ENCODE peak calls at places on chromosomes 4 and X, in seven cellular contexts. One of them, this sample, is unnamed. For H3K4me1, the result is how much of the 10 kb centered on the place peaks cover.

GRCh38 chrX:20254712-20255299 is 11.9 kb downstream of the RPS6KA3 start:
- DNase-seq in body of pancreas: no peak
- DNase-seq in aorta: no peak
- DNase-seq in naive thymus-derived CD4-positive, alpha-beta T cell: no peak
- DNase-seq in mesendoderm: no peak
- DNase-seq in GM23248: peak
- DNase-seq in sigmoid colon: no peak
- DNase-seq in this sample: no peak

GRCh38 chrX:153774576-153775292 is 6.1 kb upstream of the SRPK3 start:
- DNase-seq in body of pancreas: peak
- DNase-seq in sigmoid colon: peak
- DNase-seq in mesendoderm: no peak
- DNase-seq in aorta: peak
- DNase-seq in naive thymus-derived CD4-positive, alpha-beta T cell: no peak
- DNase-seq in GM23248: no peak
- DNase-seq in this sample: no peak

GRCh38 chr4:110633358-110634319 is 10.8 kb upstream of the PITX2 start:
- DNase-seq in body of pancreas: no peak
- DNase-seq in aorta: no peak
- DNase-seq in mesendoderm: peak
- DNase-seq in GM23248: no peak
- DNase-seq in sigmoid colon: no peak
- DNase-seq in naive thymus-derived CD4-positive, alpha-beta T cell: no peak
- DNase-seq in this sample: no peak

GRCh38 chr4:153940916-153941315 is 152.0 kb upstream of the SFRP2 start:
- DNase-seq in naive thymus-derived CD4-positive, alpha-beta T cell: no peak
- DNase-seq in body of pancreas: no peak
- DNase-seq in GM23248: no peak
- DNase-seq in sigmoid colon: no peak
- DNase-seq in aorta: no peak
- DNase-seq in mesendoderm: no peak
- DNase-seq in this sample: no peak

GRCh38 chr4:103424853-103425252 is 226.7 kb upstream of the CENPE start:
- DNase-seq in aorta: no peak
- DNase-seq in body of pancreas: peak
- DNase-seq in naive thymus-derived CD4-positive, alpha-beta T cell: no peak
- DNase-seq in mesendoderm: no peak
- DNase-seq in GM23248: peak
- DNase-seq in sigmoid colon: no peak
- DNase-seq in this sample: peak

GRCh38 chr4:26709246-26709645 is 125.4 kb downstream of the TBC1D19 start:
- DNase-seq in aorta: no peak
- DNase-seq in sigmoid colon: no peak
- DNase-seq in naive thymus-derived CD4-positive, alpha-beta T cell: no peak
- DNase-seq in mesendoderm: no peak
- DNase-seq in body of pancreas: no peak
- DNase-seq in GM23248: no peak
- DNase-seq in this sample: no peak

GRCh38 chr4:82352825-82353370 is 20.9 kb downstream of the HNRNPD start:
- DNase-seq in aorta: no peak
- DNase-seq in naive thymus-derived CD4-positive, alpha-beta T cell: no peak
- DNase-seq in body of pancreas: no peak
- DNase-seq in GM23248: peak
- DNase-seq in mesendoderm: no peak
- DNase-seq in sigmoid colon: no peak
- DNase-seq in this sample: no peak

GRCh38 chrX:77675986-77676385 is 110.0 kb downstream of the ATRX start:
- DNase-seq in aorta: no peak
- DNase-seq in GM23248: no peak
- DNase-seq in body of pancreas: no peak
- DNase-seq in naive thymus-derived CD4-positive, alpha-beta T cell: no peak
- DNase-seq in mesendoderm: no peak
- DNase-seq in sigmoid colon: no peak
- DNase-seq in this sample: no peak

GRCh38 chr4:147578057-147578476 is 39.1 kb upstream of the TMEM184C start:
- DNase-seq in naive thymus-derived CD4-positive, alpha-beta T cell: no peak
- DNase-seq in body of pancreas: no peak
- DNase-seq in aorta: peak
- DNase-seq in mesendoderm: peak
- DNase-seq in GM23248: peak
- DNase-seq in sigmoid colon: no peak
- DNase-seq in this sample: no peak

GRCh38 chr4:57405359-57405758 is 295.2 kb upstream of the IGFBP7 start:
- DNase-seq in naive thymus-derived CD4-positive, alpha-beta T cell: no peak
- DNase-seq in body of pancreas: no peak
- DNase-seq in GM23248: peak
- DNase-seq in mesendoderm: no peak
- DNase-seq in aorta: no peak
- DNase-seq in sigmoid colon: no peak
- DNase-seq in this sample: no peak

GRCh38 chrX:11567528-11568220 is 98.0 kb downstream of the ARHGAP6 start:
- DNase-seq in mesendoderm: no peak
- DNase-seq in sigmoid colon: no peak
- DNase-seq in aorta: no peak
- DNase-seq in naive thymus-derived CD4-positive, alpha-beta T cell: no peak
- DNase-seq in GM23248: no peak
- DNase-seq in body of pancreas: no peak
- DNase-seq in this sample: no peak
- H3K4me3 ChIP-seq in mesendoderm: no peak
- H3K4me3 ChIP-seq in sigmoid colon: no peak
- H3K4me3 ChIP-seq in aorta: no peak
- H3K4me3 ChIP-seq in naive thymus-derived CD4-positive, alpha-beta T cell: no peak
- H3K4me3 ChIP-seq in GM23248: no peak
- H3K4me3 ChIP-seq in body of pancreas: no peak
- H3K4me3 ChIP-seq in this sample: no peak

DNA sequence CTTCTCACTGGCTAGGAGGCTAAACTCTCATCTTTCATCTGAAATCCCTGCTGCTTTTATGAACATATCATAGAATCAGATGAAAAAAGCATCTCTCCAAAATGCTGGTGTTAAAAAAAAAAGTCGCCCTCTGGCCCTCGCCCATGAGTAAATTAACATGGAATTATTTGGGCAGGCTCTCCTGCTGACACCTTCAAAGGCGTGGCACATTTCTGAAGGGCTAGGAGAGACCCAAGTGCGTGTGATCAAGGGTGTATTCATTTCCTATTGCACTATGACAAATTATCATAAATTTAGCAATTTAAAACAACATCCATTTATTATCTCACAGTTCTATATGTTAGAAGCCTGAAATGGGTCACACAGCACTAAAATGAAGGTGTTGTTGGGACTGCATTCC is 5.1 kb downstream of the ANXA3 start:
- DNase-seq in mesendoderm: no peak
- DNase-seq in sigmoid colon: no peak
- DNase-seq in body of pancreas: no peak
- DNase-seq in aorta: no peak
- DNase-seq in naive thymus-derived CD4-positive, alpha-beta T cell: no peak
- DNase-seq in GM23248: no peak
- DNase-seq in this sample: no peak
- H3K4me1 ChIP-seq in mesendoderm: under half
- H3K4me1 ChIP-seq in sigmoid colon: under half
- H3K4me1 ChIP-seq in body of pancreas: under half
- H3K4me1 ChIP-seq in aorta: under half
- H3K4me1 ChIP-seq in naive thymus-derived CD4-positive, alpha-beta T cell: under half
- H3K4me1 ChIP-seq in GM23248: half or more
- H3K4me1 ChIP-seq in this sample: under half

GRCh38 chr4:4507923-4508322 is 33.9 kb downstream of the STX18 start:
- DNase-seq in naive thymus-derived CD4-positive, alpha-beta T cell: no peak
- DNase-seq in mesendoderm: no peak
- DNase-seq in body of pancreas: no peak
- DNase-seq in GM23248: no peak
- DNase-seq in aorta: no peak
- DNase-seq in sigmoid colon: no peak
- DNase-seq in this sample: no peak
- H3K4me3 ChIP-seq in naive thymus-derived CD4-positive, alpha-beta T cell: no peak
- H3K4me3 ChIP-seq in mesendoderm: no peak
- H3K4me3 ChIP-seq in body of pancreas: no peak
- H3K4me3 ChIP-seq in GM23248: no peak
- H3K4me3 ChIP-seq in aorta: no peak
- H3K4me3 ChIP-seq in sigmoid colon: no peak
- H3K4me3 ChIP-seq in this sample: no peak

GRCh38 chr4:66351761-66352160 is 681.5 kb upstream of the EPHA5 start:
- DNase-seq in mesendoderm: no peak
- DNase-seq in body of pancreas: no peak
- DNase-seq in naive thymus-derived CD4-positive, alpha-beta T cell: no peak
- DNase-seq in aorta: no peak
- DNase-seq in GM23248: no peak
- DNase-seq in sigmoid colon: no peak
- DNase-seq in this sample: no peak
- H3K4me1 ChIP-seq in mesendoderm: under half
- H3K4me1 ChIP-seq in body of pancreas: under half
- H3K4me1 ChIP-seq in naive thymus-derived CD4-positive, alpha-beta T cell: under half
- H3K4me1 ChIP-seq in aorta: under half
- H3K4me1 ChIP-seq in GM23248: under half
- H3K4me1 ChIP-seq in sigmoid colon: under half
- H3K4me1 ChIP-seq in this sample: under half

GRCh38 chrX:103584606-103585005 is 709 bp upstream of the TCEAL4 start:
- DNase-seq in mesendoderm: no peak
- DNase-seq in aorta: no peak
- DNase-seq in sigmoid colon: no peak
- DNase-seq in GM23248: no peak
- DNase-seq in naive thymus-derived CD4-positive, alpha-beta T cell: no peak
- DNase-seq in body of pancreas: no peak
- DNase-seq in this sample: peak

GRCh38 chrX:103586659-103587058 is 1.3 kb downstream of the TCEAL4 start:
- DNase-seq in mesendoderm: no peak
- DNase-seq in sigmoid colon: no peak
- DNase-seq in GM23248: no peak
- DNase-seq in body of pancreas: no peak
- DNase-seq in naive thymus-derived CD4-positive, alpha-beta T cell: no peak
- DNase-seq in aorta: no peak
- DNase-seq in this sample: no peak

GRCh38 chrX:103586314-103586646 is 965 bp downstream of the TCEAL4 start:
- DNase-seq in naive thymus-derived CD4-positive, alpha-beta T cell: no peak
- DNase-seq in aorta: peak
- DNase-seq in sigmoid colon: no peak
- DNase-seq in mesendoderm: no peak
- DNase-seq in GM23248: peak
- DNase-seq in body of pancreas: no peak
- DNase-seq in this sample: peak

GRCh38 chrX:103585421-103586313 is at the start of gene TCEAL4:
- DNase-seq in naive thymus-derived CD4-positive, alpha-beta T cell: peak
- DNase-seq in GM23248: peak
- DNase-seq in mesendoderm: peak
- DNase-seq in sigmoid colon: peak
- DNase-seq in aorta: peak
- DNase-seq in body of pancreas: peak
- DNase-seq in this sample: peak
- H3K4me3 ChIP-seq in naive thymus-derived CD4-positive, alpha-beta T cell: peak
- H3K4me3 ChIP-seq in GM23248: peak
- H3K4me3 ChIP-seq in mesendoderm: peak
- H3K4me3 ChIP-seq in sigmoid colon: peak
- H3K4me3 ChIP-seq in aorta: peak
- H3K4me3 ChIP-seq in body of pancreas: peak
- H3K4me3 ChIP-seq in this sample: peak

DNA sequence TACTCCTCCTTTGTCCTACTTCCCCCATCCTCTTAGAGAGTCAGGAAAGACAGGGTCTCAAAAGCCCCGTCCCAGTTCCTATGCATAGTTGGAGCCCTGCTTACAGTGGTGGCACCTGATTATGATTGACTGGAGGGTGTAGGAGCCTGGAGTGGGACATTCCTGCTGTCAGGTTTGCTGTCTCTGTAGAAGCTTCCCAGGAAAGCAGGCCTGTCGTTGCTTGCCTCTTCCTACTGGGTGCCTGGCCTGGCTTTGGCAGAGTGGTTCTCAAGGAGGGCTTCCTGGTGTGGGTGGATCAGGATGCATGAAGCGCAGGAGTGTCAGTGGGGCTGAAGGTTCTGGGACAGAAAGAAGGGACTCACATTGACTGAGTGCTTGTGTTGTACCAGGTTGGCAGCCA is 4.8 kb downstream of the MAGED2 start:
- DNase-seq in GM23248: no peak
- DNase-seq in mesendoderm: no peak
- DNase-seq in sigmoid colon: no peak
- DNase-seq in aorta: no peak
- DNase-seq in naive thymus-derived CD4-positive, alpha-beta T cell: no peak
- DNase-seq in body of pancreas: no peak
- DNase-seq in this sample: no peak
- H3K4me1 ChIP-seq in GM23248: under half
- H3K4me1 ChIP-seq in mesendoderm: under half
- H3K4me1 ChIP-seq in sigmoid colon: under half
- H3K4me1 ChIP-seq in aorta: under half
- H3K4me1 ChIP-seq in naive thymus-derived CD4-positive, alpha-beta T cell: under half
- H3K4me1 ChIP-seq in body of pancreas: under half
- H3K4me1 ChIP-seq in this sample: under half

GRCh38 chrX:139971394-139971749 is 6.1 kb upstream of the CXorf66 start:
- DNase-seq in mesendoderm: no peak
- DNase-seq in naive thymus-derived CD4-positive, alpha-beta T cell: no peak
- DNase-seq in aorta: no peak
- DNase-seq in sigmoid colon: no peak
- DNase-seq in GM23248: peak
- DNase-seq in body of pancreas: no peak
- DNase-seq in this sample: no peak
- H3K4me3 ChIP-seq in mesendoderm: no peak
- H3K4me3 ChIP-seq in naive thymus-derived CD4-positive, alpha-beta T cell: no peak
- H3K4me3 ChIP-seq in aorta: no peak
- H3K4me3 ChIP-seq in sigmoid colon: no peak
- H3K4me3 ChIP-seq in GM23248: peak
- H3K4me3 ChIP-seq in body of pancreas: no peak
- H3K4me3 ChIP-seq in this sample: no peak

GRCh38 chr4:170887396-170887795 is 797.6 kb upstream of the AADAT start:
- DNase-seq in sigmoid colon: no peak
- DNase-seq in mesendoderm: peak
- DNase-seq in aorta: no peak
- DNase-seq in body of pancreas: no peak
- DNase-seq in naive thymus-derived CD4-positive, alpha-beta T cell: no peak
- DNase-seq in GM23248: no peak
- DNase-seq in this sample: peak

GRCh38 chr4:170884965-170885583 is 795.3 kb upstream of the AADAT start:
- DNase-seq in aorta: no peak
- DNase-seq in naive thymus-derived CD4-positive, alpha-beta T cell: no peak
- DNase-seq in mesendoderm: no peak
- DNase-seq in GM23248: no peak
- DNase-seq in sigmoid colon: no peak
- DNase-seq in body of pancreas: no peak
- DNase-seq in this sample: no peak

GRCh38 chr4:170888660-170889059 is 798.9 kb upstream of the AADAT start:
- DNase-seq in GM23248: no peak
- DNase-seq in naive thymus-derived CD4-positive, alpha-beta T cell: no peak
- DNase-seq in mesendoderm: no peak
- DNase-seq in body of pancreas: no peak
- DNase-seq in aorta: no peak
- DNase-seq in sigmoid colon: no peak
- DNase-seq in this sample: no peak
- H3K4me1 ChIP-seq in GM23248: under half
- H3K4me1 ChIP-seq in naive thymus-derived CD4-positive, alpha-beta T cell: under half
- H3K4me1 ChIP-seq in mesendoderm: under half
- H3K4me1 ChIP-seq in body of pancreas: under half
- H3K4me1 ChIP-seq in aorta: under half
- H3K4me1 ChIP-seq in sigmoid colon: under half
- H3K4me1 ChIP-seq in this sample: under half

This sample was measured in HAP-1.